ENCODE peak calls at places on chromosomes 2 and 18, in seven cellular contexts. W is H1, V is HepG2, J is K562, Q is GM12878, E is HCT116, I is SK-N-SH. M is an unnamed sample.

GRCh38 chr2:54545700-54546450 is 89.7 kb downstream of the SPTBN1 start:
- DNase-seq in Q (no peak), J (no peak), I (no peak), W (no peak), E (no peak), V (peak; percentile 97), M (peak; percentile 75)

GRCh38 chr2:149645391-149645790 is 57.8 kb upstream of the MMADHC start:
- DNase-seq in V (no peak), Q (no peak), E (no peak), J (no peak), W (no peak), I (no peak), M (peak; percentile 58)

GRCh38 chr2:218959141-218959731 is at the start of gene CDK5R2:
- DNase-seq in W (peak; percentile 74), I (peak; percentile 98), Q (peak; percentile 62), E (peak; percentile 80), V (peak; percentile 69), J (peak; percentile 87), M (peak; percentile 77)

GRCh38 chr2:227707390-227707789 is 10.4 kb downstream of the SLC19A3 start:
- DNase-seq in E (no peak), V (no peak), W (no peak), J (no peak), I (no peak), Q (no peak), M (no peak)

GRCh38 chr2:212863185-212863588 is 288.2 kb downstream of the IKZF2 start:
- DNase-seq in W (peak; percentile 29), E (peak; percentile 47), Q (peak; percentile 30), V (peak; percentile 28), I (peak; percentile 6), J (peak; percentile 23), M (peak; percentile 29)

GRCh38 chr2:176653856-176654443 is 384.7 kb downstream of the MTX2 start:
- DNase-seq in I (peak; percentile 61), Q (no peak), V (peak; percentile 57), E (peak; percentile 72), J (peak; percentile 58), W (peak; percentile 49), M (peak; percentile 86)

GRCh38 chr2:27306136-27306535 is 2.1 kb downstream of the UCN start:
- DNase-seq in I (no peak), E (no peak), V (no peak), W (no peak), J (no peak), Q (no peak), M (no peak)

GRCh38 chr2:85792783-85793441 is 39.1 kb downstream of the ATOH8 start:
- DNase-seq in V (no peak), W (no peak), Q (no peak), E (no peak), I (peak; percentile 17), J (no peak), M (peak; percentile 88)

GRCh38 chr2:23330214-23330613 is 54.8 kb upstream of the KLHL29 start:
- DNase-seq in V (no peak), J (peak; percentile 41), W (peak; percentile 54), Q (no peak), I (no peak), E (no peak), M (peak; percentile 21)

GRCh38 chr2:203177361-203177760 is 61.5 kb upstream of the CYP20A1 start:
- DNase-seq in I (no peak), V (no peak), W (no peak), Q (no peak), E (no peak), J (no peak), M (no peak)

GRCh38 chr2:152384992-152385391 is 50.0 kb downstream of the FMNL2 start:
- DNase-seq in E (no peak), W (no peak), I (no peak), V (peak; percentile 83), Q (no peak), J (no peak), M (no peak)

GRCh38 chr2:216591480-216591879 is 41.7 kb upstream of the IGFBP2 start:
- DNase-seq in I (no peak), J (no peak), W (no peak), V (no peak), E (no peak), Q (no peak), M (no peak)

GRCh38 chr18:7158201-7158600 is 40.6 kb upstream of the LAMA1 start:
- DNase-seq in J (no peak), W (no peak), V (no peak), I (no peak), E (no peak), Q (no peak), M (no peak)

GRCh38 chr2:26758790-26759321 is 5.2 kb upstream of the SLC35F6 start:
- DNase-seq in I (no peak), Q (no peak), V (no peak), J (no peak), W (no peak), E (no peak), M (no peak)

GRCh38 chr2:120231564-120231973 is 8.4 kb upstream of the TMEM185B start:
- DNase-seq in J (no peak), I (no peak), V (no peak), W (no peak), Q (no peak), E (no peak), M (no peak)

GRCh38 chr2:120692691-120693090 is 43.0 kb upstream of the GLI2 start:
- DNase-seq in I (no peak), W (no peak), V (no peak), E (no peak), J (no peak), Q (no peak), M (no peak)

GRCh38 chr2:169162613-169163012 is 93.2 kb downstream of the DHRS9 start:
- DNase-seq in J (peak; percentile 28), E (no peak), Q (no peak), W (no peak), I (no peak), V (no peak), M (no peak)

GRCh38 chr2:47629501-47630460 is 153.2 kb upstream of the MSH6 start:
- DNase-seq in V (no peak), E (no peak), J (no peak), Q (no peak), I (no peak), W (no peak), M (no peak)

GRCh38 chr2:112607680-112608438 is 23.4 kb downstream of the CHCHD5 start:
- DNase-seq in E (no peak), Q (no peak), I (no peak), V (no peak), J (no peak), W (no peak), M (no peak)

GRCh38 chr2:163812926-163813520 is 77.2 kb upstream of the FIGN start:
- DNase-seq in Q (no peak), W (no peak), I (no peak), E (no peak), V (no peak), J (no peak), M (no peak)

GRCh38 chr2:163808406-163808805 is 72.6 kb upstream of the FIGN start:
- DNase-seq in Q (no peak), W (no peak), I (no peak), J (no peak), V (no peak), E (no peak), M (no peak)
- TF ChIP-seq MAX in Q (no peak), W (no peak), I (no peak), J (no peak), V (no peak), E (no peak), M (no peak)

GRCh38 chr18:55319517-55319905 is 268.5 kb downstream of the TCF4 start:
- DNase-seq in V (no peak), E (no peak), W (no peak), J (no peak), Q (no peak), I (no peak), M (peak; percentile 44)
- H4K20me1 ChIP-seq in V (no peaks in the 10 kb centered on the region), E (no peaks in the 10 kb centered on the region), W (peaks cover 4% of the 10 kb centered on the region), J (no peaks in the 10 kb centered on the region), Q (no peaks in the 10 kb centered on the region), I (no peaks in the 10 kb centered on the region), M (peaks cover 25% of the 10 kb centered on the region)

GRCh38 chr2:127702395-127703009 is 1.2 kb downstream of the SFT2D3 start:
- DNase-seq in Q (no peak), V (no peak), E (no peak), W (no peak), J (peak; percentile 10), I (no peak), M (no peak)

GRCh38 chr2:127701193-127701650 is at the start of gene SFT2D3:
- DNase-seq in I (peak; percentile 95), Q (peak; percentile 75), W (peak; percentile 91), J (peak; percentile 96), V (peak; percentile 91), E (peak; percentile 82), M (peak; percentile 91)

GRCh38 chr2:127701651-127702394 is 526 bp downstream of the SFT2D3 start:
- DNase-seq in E (peak; percentile 16), I (peak; percentile 87), Q (peak; percentile 36), V (peak; percentile 71), W (peak; percentile 38), J (peak; percentile 77), M (peak; percentile 80)

GRCh38 chr2:127698553-127699355 is 2.5 kb upstream of the SFT2D3 start:
- DNase-seq in I (no peak), E (no peak), Q (no peak), W (no peak), V (no peak), J (no peak), M (no peak)

GRCh38 chr2:127700527-127701192 is 637 bp upstream of the SFT2D3 start:
- DNase-seq in Q (peak; percentile 93), I (no peak), J (peak; percentile 97), V (peak; percentile 84), E (peak; percentile 95), W (peak; percentile 66), M (no peak)
- TF ChIP-seq MAX in Q (peak; percentile 81), I (no peak), J (peak; percentile 98), V (peak; percentile 94), E (peak; percentile 99), W (peak; percentile 90), M (no peak)

DNA sequence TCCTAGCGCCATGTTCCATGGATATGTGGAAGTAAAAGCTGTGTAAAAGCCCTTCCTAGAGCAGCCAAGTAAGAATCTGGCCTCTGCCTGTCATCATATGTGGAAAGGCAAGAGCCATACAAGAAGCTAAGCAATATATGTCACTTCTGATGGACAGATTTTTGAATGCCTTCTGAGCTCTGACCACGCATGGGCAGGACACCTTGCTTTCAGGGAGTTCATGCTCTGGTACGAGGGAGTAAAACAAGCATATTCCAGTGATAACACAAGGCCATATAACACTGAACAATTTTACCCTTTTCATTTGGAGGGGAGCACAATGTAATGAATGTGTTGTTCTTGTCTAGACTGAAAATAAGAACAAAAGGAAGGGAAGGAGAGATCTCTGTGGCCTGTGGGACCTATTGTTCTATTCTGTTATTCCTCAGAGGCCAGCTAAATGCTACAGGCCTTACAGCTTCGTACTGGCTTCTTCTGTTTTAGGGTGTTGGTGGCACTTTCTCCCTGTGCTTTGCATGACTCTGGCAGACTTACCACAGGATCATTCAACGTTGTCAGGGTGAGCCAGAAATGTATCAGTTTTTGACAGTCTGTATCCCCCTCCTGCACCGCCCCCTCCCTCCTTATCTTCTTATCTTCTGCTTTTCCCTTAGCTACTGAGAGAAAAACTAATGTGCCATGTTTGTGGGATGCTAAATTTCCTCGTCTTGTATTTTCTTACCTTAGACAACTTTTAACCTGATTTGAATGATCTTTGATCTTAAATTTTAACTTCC is 99.5 kb downstream of the MAP4K4 start:
- DNase-seq in E (no peak), V (no peak), W (no peak), Q (no peak), J (peak; percentile 49), I (no peak), M (peak; percentile 63)
- H4K20me1 ChIP-seq in E (peaks cover 4% of the 10 kb centered on the region), V (peaks cover 73% of the 10 kb centered on the region), W (peaks cover 8% of the 10 kb centered on the region), Q (no peaks in the 10 kb centered on the region), J (peaks cover 14% of the 10 kb centered on the region), I (peaks cover 94% of the 10 kb centered on the region), M (peaks cover 16% of the 10 kb centered on the region)